ENCODE peak calls at places on chromosomes 7 and 10, in ten cellular contexts. L is SK-N-DZ; D is NCI-H187; M is skeletal muscle cell; K is cardiac fibroblast; T is activated naive CD4-positive, alpha-beta T cell; Z is Ammon's horn; W is GF-D8; N is prostate gland; I is foreskin melanocyte. B is an unnamed sample.

GRCh38 chr10:131708225-131708624 is 192.6 kb upstream of the PPP2R2D start:
- DNase-seq in L (no peak), D (no peak), M (no peak), K (no peak), T (no peak), Z (no peak), W (no peak), N (no peak), I (no peak), B (no peak)

GRCh38 chr7:18495412-18496335 is at the start of gene HDAC9:
- DNase-seq in L (peak; percentile 86), D (peak; percentile 85), M (peak; percentile 31), K (peak; percentile 75), T (no peak), Z (peak; percentile 88), W (no peak), N (no peak), I (peak; percentile 91), B (no peak)

GRCh38 chr10:89491932-89492331 is 43.5 kb downstream of the SLC16A12 start:
- DNase-seq in L (no peak), D (no peak), M (no peak), K (no peak), T (no peak), Z (no peak), W (no peak), N (no peak), I (no peak), B (no peak)

GRCh38 chr10:104300002-104300735 is 31.2 kb downstream of the GSTO2 start:
- DNase-seq in L (no peak), D (no peak), M (peak; percentile 98), K (peak; percentile 100), T (no peak), Z (no peak), W (no peak), N (no peak), I (peak; percentile 88), B (no peak)

GRCh38 chr7:92612501-92612900 is 22.3 kb upstream of the FAM133B start:
- DNase-seq in L (no peak), D (no peak), M (no peak), K (no peak), T (no peak), Z (no peak), W (no peak), N (no peak), I (no peak), B (no peak)

GRCh38 chr7:135334830-135335543 is 101.3 kb downstream of the STRA8 start:
- DNase-seq in L (no peak), D (peak; percentile 12), M (no peak), K (no peak), T (no peak), Z (no peak), W (no peak), N (no peak), I (no peak), B (no peak)

GRCh38 chr7:80054356-80054755 is 80.3 kb upstream of the GNAI1 start:
- DNase-seq in L (no peak), D (no peak), M (no peak), K (peak; percentile 77), T (no peak), Z (no peak), W (no peak), N (no peak), I (no peak), B (no peak)

GRCh38 chr10:122362621-122363020 is 11.9 kb upstream of the PLEKHA1 start:
- DNase-seq in L (no peak), D (no peak), M (no peak), K (peak; percentile 36), T (no peak), Z (no peak), W (no peak), N (no peak), I (peak; percentile 23), B (no peak)

GRCh38 chr10:130898381-130898780 is 413.1 kb downstream of the TCERG1L start:
- DNase-seq in L (no peak), D (no peak), M (no peak), K (no peak), T (no peak), Z (no peak), W (no peak), N (no peak), I (no peak), B (no peak)

GRCh38 chr7:98877146-98877545 is 1.2 kb upstream of the TRRAP start:
- DNase-seq in L (no peak), D (no peak), M (no peak), K (no peak), T (no peak), Z (no peak), W (no peak), N (no peak), I (no peak), B (no peak)

GRCh38 chr7:128025380-128025779 is 5.9 kb downstream of the LRRC4 start:
- DNase-seq in L (no peak), D (no peak), M (no peak), K (peak; percentile 48), T (no peak), Z (no peak), W (no peak), N (no peak), I (no peak), B (no peak)

GRCh38 chr7:30450983-30451497 is 27.5 kb downstream of the NOD1 start:
- DNase-seq in L (no peak), D (no peak), M (no peak), K (no peak), T (no peak), Z (no peak), W (no peak), N (no peak), I (no peak), B (no peak)

GRCh38 chr7:218316-218715 is 25.9 kb downstream of the FAM20C start:
- DNase-seq in L (no peak), D (no peak), M (no peak), K (no peak), T (no peak), Z (no peak), W (no peak), N (no peak), I (no peak), B (no peak)

B was measured in progenitor cell of endocrine pancreas.